ENCODE peak calls at places on chromosomes 12 and 14, in six cellular contexts. One of them, this sample, is unnamed. For H4K20me1 and H3K4me1, the result is how much of the 10 kb centered on the place peaks cover.

GRCh38 chr12:58202933-58203713 is 261.8 kb downstream of the ATP23 start:
- DNase-seq in hepatocyte: no peak
- DNase-seq in H1: no peak
- DNase-seq in H9: no peak
- DNase-seq in GM23248: no peak
- DNase-seq in DND-41: no peak
- DNase-seq in this sample: no peak

GRCh38 chr12:130421896-130422295 is 84.2 kb downstream of the PIWIL1 start:
- DNase-seq in DND-41: no peak
- DNase-seq in H9: no peak
- DNase-seq in hepatocyte: no peak
- DNase-seq in GM23248: no peak
- DNase-seq in H1: peak
- DNase-seq in this sample: no peak

GRCh38 chr14:71610797-71611196 is 321.4 kb upstream of the RGS6 start:
- DNase-seq in H9: no peak
- DNase-seq in DND-41: no peak
- DNase-seq in GM23248: no peak
- DNase-seq in hepatocyte: no peak
- DNase-seq in H1: no peak
- DNase-seq in this sample: no peak

GRCh38 chr12:644818-645552 is 18.3 kb downstream of the NINJ2 start:
- DNase-seq in GM23248: peak
- DNase-seq in DND-41: no peak
- DNase-seq in H9: no peak
- DNase-seq in H1: no peak
- DNase-seq in hepatocyte: no peak
- DNase-seq in this sample: peak

GRCh38 chr14:105072381-105072861 is 7.2 kb upstream of the GPR132 start:
- DNase-seq in hepatocyte: no peak
- DNase-seq in H9: no peak
- DNase-seq in GM23248: no peak
- DNase-seq in DND-41: no peak
- DNase-seq in H1: no peak
- DNase-seq in this sample: no peak

GRCh38 chr12:94145231-94145979 is 3.0 kb upstream of the PLXNC1 start:
- DNase-seq in GM23248: peak
- DNase-seq in H1: no peak
- DNase-seq in H9: no peak
- DNase-seq in hepatocyte: peak
- DNase-seq in DND-41: no peak
- DNase-seq in this sample: peak

GRCh38 chr12:77167801-77168200 is 102.4 kb upstream of the E2F7 start:
- DNase-seq in DND-41: no peak
- DNase-seq in H1: no peak
- DNase-seq in hepatocyte: no peak
- DNase-seq in H9: no peak
- DNase-seq in GM23248: peak
- DNase-seq in this sample: peak

GRCh38 chr14:94936901-94937321 is 167.0 kb upstream of the GSC start:
- DNase-seq in GM23248: no peak
- DNase-seq in H1: no peak
- DNase-seq in H9: no peak
- DNase-seq in DND-41: no peak
- DNase-seq in hepatocyte: peak
- DNase-seq in this sample: no peak

GRCh38 chr12:118528625-118529024 is 152.3 kb downstream of the SUDS3 start:
- DNase-seq in DND-41: no peak
- DNase-seq in hepatocyte: no peak
- DNase-seq in H9: no peak
- DNase-seq in GM23248: no peak
- DNase-seq in H1: no peak
- DNase-seq in this sample: no peak

GRCh38 chr14:74519316-74520074 is 25.9 kb downstream of the ISCA2 start:
- DNase-seq in hepatocyte: no peak
- DNase-seq in DND-41: no peak
- DNase-seq in GM23248: no peak
- DNase-seq in H1: no peak
- DNase-seq in H9: no peak
- DNase-seq in this sample: no peak

DNA sequence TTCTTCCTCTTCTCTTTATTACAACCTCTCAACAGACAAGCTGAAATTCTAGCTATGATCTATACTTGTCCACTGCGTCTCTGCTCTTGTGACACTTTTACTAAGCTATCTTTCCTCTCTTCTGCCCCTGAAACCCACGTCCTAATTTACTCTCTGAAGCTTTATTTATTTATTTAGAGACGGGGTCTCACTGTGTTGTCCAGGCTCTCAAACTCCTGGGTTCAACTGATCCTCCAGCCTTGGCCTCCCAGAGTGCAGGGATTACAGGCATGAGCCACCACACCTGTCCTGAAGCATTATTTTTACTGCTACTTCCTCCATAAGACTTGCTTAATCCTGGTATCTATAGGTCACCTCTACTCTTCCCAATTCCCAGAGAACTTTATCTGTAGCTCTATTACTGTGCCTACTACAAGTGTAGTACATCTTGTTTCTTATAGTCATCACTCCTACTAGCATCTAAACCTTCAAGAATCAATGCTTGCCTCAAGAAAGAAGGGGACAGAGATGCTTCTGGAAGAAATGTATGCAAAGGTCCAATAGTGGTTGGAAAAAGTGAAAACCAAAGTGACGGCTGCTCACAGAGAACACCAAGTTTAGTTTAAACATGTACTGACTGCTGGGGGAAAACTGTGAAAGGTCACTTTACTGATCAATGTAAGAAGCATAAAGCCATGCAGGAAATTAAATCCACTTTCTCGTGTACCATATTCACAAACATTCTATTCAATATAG is 61.3 kb downstream of the MED13L start:
- DNase-seq in DND-41: no peak
- DNase-seq in H9: no peak
- DNase-seq in GM23248: no peak
- DNase-seq in H1: no peak
- DNase-seq in hepatocyte: no peak
- DNase-seq in this sample: no peak
- H4K20me1 ChIP-seq in DND-41: under half
- H4K20me1 ChIP-seq in H9: under half
- H4K20me1 ChIP-seq in GM23248: under half
- H4K20me1 ChIP-seq in H1: under half
- H4K20me1 ChIP-seq in hepatocyte: half or more
- H4K20me1 ChIP-seq in this sample: half or more

GRCh38 chr12:104507672-104508071 is 50.9 kb downstream of the CHST11 start:
- DNase-seq in GM23248: no peak
- DNase-seq in DND-41: no peak
- DNase-seq in hepatocyte: no peak
- DNase-seq in H1: no peak
- DNase-seq in H9: no peak
- DNase-seq in this sample: no peak
- H3K4me1 ChIP-seq in GM23248: under half
- H3K4me1 ChIP-seq in DND-41: under half
- H3K4me1 ChIP-seq in hepatocyte: under half
- H3K4me1 ChIP-seq in H1: under half
- H3K4me1 ChIP-seq in H9: under half
- H3K4me1 ChIP-seq in this sample: under half

GRCh38 chr12:31324116-31324844 is 1.7 kb downstream of the SINHCAF start:
- DNase-seq in H1: peak
- DNase-seq in GM23248: peak
- DNase-seq in hepatocyte: peak
- DNase-seq in H9: peak
- DNase-seq in DND-41: peak
- DNase-seq in this sample: peak

GRCh38 chr12:31324845-31325523 is 966 bp downstream of the SINHCAF start:
- DNase-seq in H1: no peak
- DNase-seq in hepatocyte: peak
- DNase-seq in H9: no peak
- DNase-seq in DND-41: peak
- DNase-seq in GM23248: peak
- DNase-seq in this sample: peak

GRCh38 chr12:31321565-31322228 is 4.3 kb downstream of the SINHCAF start:
- DNase-seq in hepatocyte: peak
- DNase-seq in H1: no peak
- DNase-seq in DND-41: no peak
- DNase-seq in H9: no peak
- DNase-seq in GM23248: peak
- DNase-seq in this sample: peak

GRCh38 chr12:31322651-31323248 is 3.2 kb downstream of the SINHCAF start:
- DNase-seq in DND-41: no peak
- DNase-seq in H9: no peak
- DNase-seq in hepatocyte: peak
- DNase-seq in H1: peak
- DNase-seq in GM23248: peak
- DNase-seq in this sample: peak

DNA sequence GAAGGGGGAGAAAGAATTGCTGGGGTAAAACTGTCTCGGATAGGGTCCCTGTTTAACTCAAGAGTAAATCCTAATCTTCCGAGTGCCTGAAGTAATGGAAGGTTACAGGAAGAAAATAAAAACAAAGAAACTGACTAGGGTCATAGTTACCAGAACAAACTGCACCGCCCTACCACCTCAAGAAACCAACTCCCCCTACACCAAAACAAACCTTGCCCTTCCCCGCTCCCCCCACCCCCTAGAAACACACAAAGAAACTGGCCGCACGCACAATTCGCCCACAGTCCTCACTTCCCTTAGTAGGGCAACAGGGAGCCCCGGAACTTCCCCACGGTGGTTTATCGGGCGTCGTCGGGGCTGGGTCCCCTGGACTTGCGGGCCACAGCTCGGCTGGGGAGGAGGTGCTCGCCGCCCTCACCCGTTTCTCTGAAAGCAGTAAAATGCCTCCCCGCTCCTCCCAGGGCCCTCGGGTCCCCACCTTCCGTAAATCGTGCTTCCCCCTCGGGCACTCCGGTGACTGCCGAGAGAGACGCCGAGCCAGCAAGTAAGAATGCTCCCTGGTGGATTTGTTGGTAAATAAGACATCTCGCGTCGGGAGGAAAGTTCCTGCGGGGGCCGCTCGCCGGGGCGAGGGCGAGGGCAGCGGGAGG is 2.4 kb downstream of the SINHCAF start:
- DNase-seq in H9: peak
- DNase-seq in hepatocyte: no peak
- DNase-seq in H1: peak
- DNase-seq in DND-41: no peak
- DNase-seq in GM23248: peak
- DNase-seq in this sample: no peak
- H4K20me1 ChIP-seq in H9: under half
- H4K20me1 ChIP-seq in hepatocyte: under half
- H4K20me1 ChIP-seq in H1: under half
- H4K20me1 ChIP-seq in DND-41: under half
- H4K20me1 ChIP-seq in GM23248: under half
- H4K20me1 ChIP-seq in this sample: under half

GRCh38 chr12:124395986-124396385 is 101.1 kb downstream of the RFLNA start:
- DNase-seq in H1: no peak
- DNase-seq in GM23248: peak
- DNase-seq in hepatocyte: no peak
- DNase-seq in H9: no peak
- DNase-seq in DND-41: no peak
- DNase-seq in this sample: no peak
- H3K4me1 ChIP-seq in H1: under half
- H3K4me1 ChIP-seq in GM23248: under half
- H3K4me1 ChIP-seq in hepatocyte: under half
- H3K4me1 ChIP-seq in H9: under half
- H3K4me1 ChIP-seq in DND-41: under half
- H3K4me1 ChIP-seq in this sample: under half

GRCh38 chr12:68612675-68613074 is 2.0 kb downstream of the RAP1B start:
- DNase-seq in DND-41: no peak
- DNase-seq in H9: no peak
- DNase-seq in H1: no peak
- DNase-seq in hepatocyte: peak
- DNase-seq in GM23248: no peak
- DNase-seq in this sample: no peak
- H4K20me1 ChIP-seq in DND-41: half or more
- H4K20me1 ChIP-seq in H9: under half
- H4K20me1 ChIP-seq in H1: under half
- H4K20me1 ChIP-seq in hepatocyte: half or more
- H4K20me1 ChIP-seq in GM23248: under half
- H4K20me1 ChIP-seq in this sample: half or more

GRCh38 chr14:58809520-58809919 is 171.8 kb downstream of the DACT1 start:
- DNase-seq in hepatocyte: no peak
- DNase-seq in H9: no peak
- DNase-seq in GM23248: no peak
- DNase-seq in H1: no peak
- DNase-seq in DND-41: no peak
- DNase-seq in this sample: no peak

GRCh38 chr14:58815046-58815701 is 177.4 kb downstream of the DACT1 start:
- DNase-seq in GM23248: peak
- DNase-seq in hepatocyte: no peak
- DNase-seq in H9: no peak
- DNase-seq in H1: no peak
- DNase-seq in DND-41: no peak
- DNase-seq in this sample: peak

GRCh38 chr14:58814476-58814875 is 176.7 kb downstream of the DACT1 start:
- DNase-seq in GM23248: no peak
- DNase-seq in H9: no peak
- DNase-seq in DND-41: no peak
- DNase-seq in H1: no peak
- DNase-seq in hepatocyte: no peak
- DNase-seq in this sample: peak

GRCh38 chr14:58813745-58814144 is 176.0 kb downstream of the DACT1 start:
- DNase-seq in hepatocyte: no peak
- DNase-seq in DND-41: no peak
- DNase-seq in GM23248: no peak
- DNase-seq in H9: no peak
- DNase-seq in H1: no peak
- DNase-seq in this sample: no peak

GRCh38 chr14:58812050-58812690 is 174.4 kb downstream of the DACT1 start:
- DNase-seq in DND-41: no peak
- DNase-seq in H1: no peak
- DNase-seq in GM23248: no peak
- DNase-seq in H9: no peak
- DNase-seq in hepatocyte: no peak
- DNase-seq in this sample: no peak
- H3K4me1 ChIP-seq in DND-41: under half
- H3K4me1 ChIP-seq in H1: under half
- H3K4me1 ChIP-seq in GM23248: under half
- H3K4me1 ChIP-seq in H9: under half
- H3K4me1 ChIP-seq in hepatocyte: under half
- H3K4me1 ChIP-seq in this sample: under half

DNA sequence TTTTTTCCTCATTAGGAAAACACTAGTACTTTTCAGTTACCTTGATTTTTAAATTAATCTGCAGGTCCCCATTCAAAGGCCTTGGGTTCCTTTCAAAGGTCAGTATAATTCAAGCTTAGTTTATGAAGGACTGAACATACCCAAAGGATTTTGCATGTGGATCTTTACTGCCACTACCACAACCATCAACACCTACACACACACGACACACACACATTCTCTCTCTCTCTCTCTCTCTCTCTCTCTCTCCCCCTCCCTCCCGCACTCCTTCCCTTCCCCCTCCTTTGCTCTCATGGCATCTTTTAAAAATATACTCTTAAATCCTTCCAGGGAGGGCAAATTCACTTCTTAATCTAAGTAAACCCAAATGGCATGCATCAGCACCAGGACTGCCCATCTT is 28.8 kb downstream of the HIF1A start:
- DNase-seq in H9: no peak
- DNase-seq in GM23248: no peak
- DNase-seq in DND-41: no peak
- DNase-seq in hepatocyte: no peak
- DNase-seq in H1: no peak
- DNase-seq in this sample: no peak
- H4K20me1 ChIP-seq in H9: under half
- H4K20me1 ChIP-seq in GM23248: under half
- H4K20me1 ChIP-seq in DND-41: under half
- H4K20me1 ChIP-seq in hepatocyte: under half
- H4K20me1 ChIP-seq in H1: under half
- H4K20me1 ChIP-seq in this sample: half or more

GRCh38 chr14:98229676-98230366 is 1042.2 kb downstream of the BCL11B start:
- DNase-seq in H1: no peak
- DNase-seq in hepatocyte: no peak
- DNase-seq in H9: no peak
- DNase-seq in GM23248: no peak
- DNase-seq in DND-41: peak
- DNase-seq in this sample: no peak
- H3K4me1 ChIP-seq in H1: under half
- H3K4me1 ChIP-seq in hepatocyte: under half
- H3K4me1 ChIP-seq in H9: under half
- H3K4me1 ChIP-seq in GM23248: under half
- H3K4me1 ChIP-seq in DND-41: half or more
- H3K4me1 ChIP-seq in this sample: under half